ENCODE peak calls at places on chromosome 14, in four cellular contexts. E is left ventricle myocardium inferior, B is mammary epithelial cell, Q is astrocyte of the cerebellum. A is an unnamed sample.

GRCh38 chr14:50774542-50775267 is 56.3 kb downstream of the NIN start:
- DNase-seq in E (no peak), Q (no peak), B (no peak), A (no peak)

GRCh38 chr14:20460458-20461229 is 590 bp downstream of the PIP4P1 start:
- DNase-seq in Q (no peak), E (no peak), B (peak), A (peak)

GRCh38 chr14:94659953-94660946 is 48.1 kb downstream of the SERPINA3 start:
- DNase-seq in E (no peak), B (peak), Q (no peak), A (no peak)

GRCh38 chr14:61140872-61141271 is 140.3 kb downstream of the TMEM30B start:
- DNase-seq in E (no peak), Q (peak), B (peak), A (no peak)

GRCh38 chr14:74684444-74684843 is 28.4 kb downstream of the AREL1 start:
- DNase-seq in Q (no peak), B (no peak), E (no peak), A (no peak)

GRCh38 chr14:97298331-97298730 is 501.1 kb downstream of the VRK1 start:
- DNase-seq in E (no peak), B (no peak), Q (no peak), A (no peak)

GRCh38 chr14:94027566-94028449 is 1.7 kb downstream of the OTUB2 start:
- DNase-seq in E (no peak), Q (no peak), B (peak), A (no peak)

GRCh38 chr14:35250319-35250718 is 41.9 kb upstream of the PSMA6 start:
- DNase-seq in B (no peak), E (no peak), Q (no peak), A (no peak)

GRCh38 chr14:54329082-54329695 is 67.6 kb upstream of the CDKN3 start:
- DNase-seq in E (peak), B (peak), Q (peak), A (peak)

GRCh38 chr14:82125963-82126362 is 592.3 kb upstream of the SEL1L start:
- DNase-seq in B (no peak), Q (no peak), E (no peak), A (no peak)

GRCh38 chr14:68723808-68724268 is 69.0 kb downstream of the ZFP36L1 start:
- DNase-seq in E (no peak), Q (no peak), B (no peak), A (no peak)

GRCh38 chr14:83706555-83706954 is 1823.4 kb upstream of the FLRT2 start:
- DNase-seq in E (no peak), B (no peak), Q (no peak), A (no peak)

GRCh38 chr14:30196861-30197260 is 269.2 kb upstream of the PRKD1 start:
- DNase-seq in E (no peak), B (no peak), Q (no peak), A (no peak)

GRCh38 chr14:103302966-103303365 is 31.1 kb upstream of the EIF5 start:
- DNase-seq in B (no peak), Q (no peak), E (no peak), A (no peak)

GRCh38 chr14:90519262-90519920 is 122.6 kb downstream of the CALM1 start:
- DNase-seq in Q (no peak), B (no peak), E (no peak), A (no peak)

GRCh38 chr14:34615507-34615906 is 14.4 kb downstream of the SNX6 start:
- DNase-seq in Q (no peak), E (no peak), B (no peak), A (no peak)

GRCh38 chr14:99143793-99144192 is 128.2 kb downstream of the BCL11B start:
- DNase-seq in Q (no peak), E (no peak), B (no peak), A (no peak)

GRCh38 chr14:96102071-96102856 is 63.1 kb downstream of the C14orf132 start:
- DNase-seq in B (no peak), Q (no peak), E (no peak), A (no peak)

GRCh38 chr14:102775855-102776760 is 1.1 kb upstream of the TRAF3 start:
- DNase-seq in Q (peak), E (no peak), B (peak), A (peak)

GRCh38 chr14:56212541-56212940 is 94.3 kb downstream of the PELI2 start:
- DNase-seq in E (no peak), B (no peak), Q (no peak), A (no peak)

GRCh38 chr14:37973031-37973908 is 234.4 kb upstream of the SSTR1 start:
- DNase-seq in Q (no peak), E (no peak), B (no peak), A (peak)

GRCh38 chr14:59511916-59512530 is 27.7 kb downstream of the JKAMP start:
- DNase-seq in Q (peak), E (no peak), B (no peak), A (no peak)

GRCh38 chr14:59330455-59330854 is 134.7 kb downstream of the GPR135 start:
- DNase-seq in E (no peak), Q (no peak), B (no peak), A (no peak)

GRCh38 chr14:59474172-59474571 is 9.0 kb upstream of the GPR135 start:
- DNase-seq in B (no peak), Q (peak), E (no peak), A (no peak)

GRCh38 chr14:95217391-95217900 is 60.1 kb upstream of the DICER1 start:
- DNase-seq in E (no peak), B (no peak), Q (no peak), A (no peak)

GRCh38 chr14:100375273-100375962 is 52.3 kb downstream of the SLC25A47 start:
- DNase-seq in B (peak), E (peak), Q (peak), A (peak)

GRCh38 chr14:76011959-76012802 is 26.6 kb downstream of the IFT43 start:
- DNase-seq in E (no peak), Q (no peak), B (no peak), A (no peak)

GRCh38 chr14:102822311-102822863 is 45.1 kb downstream of the TRAF3 start:
- DNase-seq in B (no peak), Q (no peak), E (no peak), A (no peak)

GRCh38 chr14:30283822-30284446 is 275.0 kb upstream of the G2E3 start:
- DNase-seq in Q (peak), B (peak), E (no peak), A (peak)

GRCh38 chr14:35306114-35306513 is 13.9 kb downstream of the PSMA6 start:
- DNase-seq in B (no peak), Q (no peak), E (no peak), A (no peak)

DNA sequence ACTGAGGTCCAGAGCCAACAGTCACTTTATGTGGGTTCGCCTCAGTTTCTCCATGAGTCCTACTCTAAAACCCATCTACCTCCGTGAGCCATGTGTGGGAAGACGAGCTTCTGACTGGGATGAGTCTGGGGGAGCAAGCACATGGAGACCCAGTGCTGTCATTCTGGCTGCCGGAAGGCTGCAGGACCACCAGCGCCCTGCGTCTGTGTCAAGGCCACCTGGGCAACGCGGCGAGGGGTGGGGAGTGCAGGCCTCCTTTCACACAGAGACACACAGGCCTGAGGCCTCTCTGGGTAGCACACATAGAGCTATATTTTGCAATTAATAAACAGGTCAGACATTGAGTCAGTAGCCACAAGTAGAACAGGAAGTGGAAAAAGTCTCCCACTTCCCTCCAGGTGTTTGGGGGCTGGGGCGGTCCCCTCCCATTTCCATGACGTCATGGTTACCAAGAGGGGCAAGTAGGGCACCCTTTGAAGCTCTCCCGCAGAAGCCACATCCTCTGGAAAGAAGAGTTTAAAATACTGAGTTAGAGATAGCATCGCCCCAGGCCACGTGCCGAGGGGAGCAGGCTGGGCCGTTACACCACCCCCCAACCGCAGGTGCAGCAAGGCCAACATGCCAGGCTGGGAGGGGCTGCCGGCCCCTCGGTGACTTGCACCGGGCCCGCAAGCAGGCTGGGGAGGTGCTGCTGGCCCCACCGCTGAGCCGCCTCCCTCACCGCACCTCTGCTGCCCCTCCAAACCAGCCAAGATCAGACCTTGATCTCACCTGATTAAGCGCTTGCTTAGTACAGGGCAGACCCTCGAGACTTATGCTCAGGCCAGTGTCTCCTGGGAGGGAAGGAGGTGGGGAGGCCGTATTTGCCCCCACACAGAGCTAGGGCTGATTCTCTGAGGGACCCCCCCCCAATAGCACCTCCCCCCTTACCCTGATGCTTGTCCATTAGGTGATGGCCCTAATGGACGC is 32.7 kb downstream of the DAD1 start:
- DNase-seq in E (no peak), B (peak), Q (peak), A (no peak)
- H3K4me3 ChIP-seq in E (peak), B (no peak), Q (no peak), A (no peak)

GRCh38 chr14:66003082-66003740 is 483.0 kb upstream of the CCDC196 start:
- DNase-seq in E (no peak), B (peak), Q (no peak), A (no peak)
- H3K4me3 ChIP-seq in E (no peak), B (no peak), Q (no peak), A (no peak)

GRCh38 chr14:32471183-32471582 is 142.1 kb downstream of the AKAP6 start:
- DNase-seq in E (no peak), B (no peak), Q (no peak), A (no peak)
- H3K4me3 ChIP-seq in E (no peak), B (no peak), Q (no peak), A (no peak)

GRCh38 chr14:71666579-71667145 is 265.6 kb upstream of the RGS6 start:
- DNase-seq in Q (no peak), E (no peak), B (no peak), A (no peak)

GRCh38 chr14:71665781-71666180 is 266.4 kb upstream of the RGS6 start:
- DNase-seq in B (no peak), E (no peak), Q (no peak), A (no peak)

GRCh38 chr14:71662291-71662790 is 269.9 kb upstream of the RGS6 start:
- DNase-seq in E (no peak), B (no peak), Q (no peak), A (no peak)

GRCh38 chr14:71668186-71668912 is 263.9 kb upstream of the RGS6 start:
- DNase-seq in B (no peak), Q (no peak), E (no peak), A (no peak)

DNA sequence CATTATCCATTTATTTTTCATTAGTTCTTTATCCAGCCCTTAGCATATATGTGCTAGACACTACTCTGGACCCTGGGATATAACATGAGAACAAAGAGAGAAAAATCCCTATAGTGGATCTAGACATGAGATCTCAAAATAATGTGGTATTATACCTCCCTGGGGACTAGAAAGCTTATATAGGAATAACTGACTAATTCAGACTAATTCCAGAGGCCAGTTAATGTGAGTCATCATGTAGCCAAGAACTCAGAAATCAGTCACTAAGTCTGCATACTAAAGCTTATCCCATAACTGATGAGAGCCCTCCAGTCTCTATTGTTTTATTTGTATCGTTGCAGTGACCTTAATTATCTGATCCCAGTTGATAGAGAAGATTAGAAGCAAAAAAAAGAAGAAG is 267.1 kb upstream of the RGS6 start:
- DNase-seq in B (peak), E (no peak), Q (peak), A (no peak)
- H3K4me3 ChIP-seq in B (no peak), E (no peak), Q (no peak), A (no peak)

GRCh38 chr14:21721504-21721903 is 47.9 kb upstream of the OR4E1 start:
- DNase-seq in E (no peak), Q (no peak), B (no peak), A (no peak)

GRCh38 chr14:21724115-21724973 is 50.7 kb upstream of the OR4E1 start:
- DNase-seq in E (no peak), B (no peak), Q (no peak), A (no peak)

GRCh38 chr14:21719841-21720240 is 46.2 kb upstream of the OR4E1 start:
- DNase-seq in E (no peak), Q (no peak), B (no peak), A (no peak)

GRCh38 chr14:21723431-21724045 is 49.9 kb upstream of the OR4E1 start:
- DNase-seq in B (peak), Q (no peak), E (no peak), A (peak)
- H3K4me3 ChIP-seq in B (no peak), Q (no peak), E (no peak), A (no peak)

DNA sequence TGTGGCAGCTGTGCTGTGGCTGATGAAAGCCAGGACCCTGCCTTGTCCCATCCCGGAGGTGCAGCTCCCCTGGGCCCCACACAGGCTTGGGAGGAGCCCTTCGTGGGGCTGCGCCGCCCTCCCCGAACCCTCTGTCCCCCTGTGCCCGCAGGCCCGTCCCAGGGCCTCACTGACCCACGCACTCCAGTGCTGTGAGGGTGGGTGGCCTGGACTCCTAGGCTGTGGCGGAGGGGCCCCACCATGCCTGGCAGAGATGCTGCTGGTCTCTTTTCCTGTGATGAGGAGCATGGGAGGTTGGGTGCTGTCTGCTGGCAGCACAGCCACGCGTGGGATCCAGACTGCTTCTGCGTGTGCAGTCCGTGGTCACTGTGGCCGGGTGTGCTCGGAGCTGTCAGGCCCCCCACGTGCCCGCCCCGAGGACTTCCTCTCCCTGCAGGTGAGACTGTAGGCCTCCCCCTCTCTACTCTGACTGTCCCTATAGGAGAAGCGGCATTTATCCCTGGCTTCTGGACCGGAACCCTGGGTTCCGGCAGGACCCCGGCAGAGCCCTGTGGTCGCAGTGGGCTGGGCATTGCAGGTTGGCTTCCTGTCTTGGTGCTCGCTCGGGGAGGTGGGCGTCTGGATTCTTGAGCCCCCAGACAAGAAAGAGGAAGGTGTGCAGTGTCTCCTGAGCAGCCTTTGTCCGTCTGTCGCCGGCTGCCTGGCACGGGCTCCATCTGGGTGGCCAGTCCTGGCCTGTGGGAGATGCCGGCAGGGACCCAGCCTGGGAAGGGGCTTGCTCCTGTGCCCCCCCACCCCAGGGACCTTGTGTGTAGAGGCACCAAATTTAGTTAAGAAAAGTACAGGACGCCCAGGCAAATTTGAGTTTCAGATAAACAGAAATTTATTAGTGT is 2.3 kb downstream of the MTA1 start:
- DNase-seq in E (no peak), Q (no peak), B (no peak), A (no peak)
- H3K4me3 ChIP-seq in E (peak), Q (peak), B (no peak), A (no peak)

DNA sequence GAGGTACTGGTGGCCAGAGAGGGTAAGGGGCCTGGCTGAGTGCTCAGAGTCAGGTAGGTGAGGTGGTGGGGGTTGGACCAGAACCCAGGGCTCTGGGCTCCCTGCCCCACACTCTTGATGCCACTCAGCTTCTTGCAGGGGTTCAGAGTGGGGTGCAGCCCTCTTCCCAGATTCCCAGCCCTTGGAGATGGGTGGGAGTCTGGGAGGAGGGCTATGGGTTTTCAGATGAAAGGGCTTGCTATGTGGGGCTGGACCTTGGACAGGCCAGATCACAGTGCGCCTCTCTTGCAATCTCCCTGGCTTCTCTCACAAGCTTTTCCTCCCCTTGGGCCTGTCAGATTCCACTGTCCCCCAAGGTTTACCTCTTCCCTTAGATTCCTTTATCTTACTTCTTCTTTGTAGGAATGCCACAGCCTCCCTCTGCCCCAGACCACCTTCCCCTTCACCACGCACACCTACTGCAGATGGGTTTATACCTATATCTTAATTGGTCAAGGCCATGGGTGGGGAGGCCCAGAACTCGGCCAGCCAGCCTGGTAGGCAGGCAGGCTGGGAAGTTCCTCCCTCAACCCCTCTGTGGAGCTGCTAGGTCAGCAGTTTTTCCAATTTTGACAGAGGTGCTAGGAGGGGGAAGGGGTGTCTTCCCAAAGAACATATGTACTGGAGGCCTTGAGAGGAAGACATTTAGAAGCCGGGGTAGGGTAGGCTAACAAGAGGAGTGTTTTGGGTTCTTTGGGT is 1.3 kb downstream of the NYNRIN start:
- DNase-seq in B (no peak), E (no peak), Q (no peak), A (no peak)
- H3K4me3 ChIP-seq in B (no peak), E (peak), Q (peak), A (peak)

A was measured in hepatocyte.